ENCODE peak calls at places on chromosome 9, in five cellular contexts. R is lower lobe of right lung, N is D721Med, V is osteocyte, G is HCT116. B is an unnamed sample.

GRCh38 chr9:129497064-129497836 is 123.7 kb downstream of the C9orf50 start:
- DNase-seq in G (no peak), N (no peak), V (no peak), R (no peak), B (no peak)

GRCh38 chr9:109458453-109459211 is 39.5 kb downstream of the PTPN3 start:
- DNase-seq in R (no peak), G (no peak), V (peak), N (no peak), B (no peak)

GRCh38 chr9:123074627-123075026 is 41.2 kb downstream of the GPR21 start:
- DNase-seq in N (no peak), G (no peak), V (no peak), R (no peak), B (no peak)

GRCh38 chr9:113309204-113309813 is 6.1 kb upstream of the RNF183 start:
- DNase-seq in G (peak), V (no peak), N (no peak), R (no peak), B (no peak)

GRCh38 chr9:134616341-134616740 is 25.3 kb upstream of the COL5A1 start:
- DNase-seq in R (no peak), G (no peak), V (no peak), N (no peak), B (no peak)

GRCh38 chr9:94973491-94973941 is 247.0 kb downstream of the AOPEP start:
- DNase-seq in N (no peak), G (no peak), R (no peak), V (no peak), B (no peak)

GRCh38 chr9:123957168-123957721 is 27.3 kb upstream of the DENND1A start:
- DNase-seq in R (no peak), N (peak), G (no peak), V (no peak), B (no peak)

GRCh38 chr9:114602620-114603019 is 8.5 kb upstream of the TMEM268 start:
- DNase-seq in R (no peak), V (no peak), N (no peak), G (no peak), B (no peak)

GRCh38 chr9:121743441-121744001 is 92.1 kb downstream of the DAB2IP start:
- DNase-seq in N (no peak), R (peak), V (peak), G (peak), B (no peak)

GRCh38 chr9:93660647-93661046 is 84.3 kb downstream of the PHF2 start:
- DNase-seq in V (no peak), G (no peak), R (no peak), N (no peak), B (no peak)

GRCh38 chr9:93091056-93091452 is 5.0 kb upstream of the CARD19 start:
- DNase-seq in N (peak), V (peak), R (peak), G (no peak), B (no peak)

GRCh38 chr9:133113163-133113927 is 7.7 kb downstream of the RALGDS start:
- DNase-seq in R (peak), N (no peak), G (no peak), V (no peak), B (no peak)

GRCh38 chr9:134993416-134993815 is 75.7 kb upstream of the FCN1 start:
- DNase-seq in G (no peak), N (no peak), R (no peak), V (no peak), B (no peak)

GRCh38 chr9:35510366-35510744 is 20.4 kb downstream of the RUSC2 start:
- DNase-seq in R (no peak), N (no peak), V (no peak), G (no peak), B (no peak)

DNA sequence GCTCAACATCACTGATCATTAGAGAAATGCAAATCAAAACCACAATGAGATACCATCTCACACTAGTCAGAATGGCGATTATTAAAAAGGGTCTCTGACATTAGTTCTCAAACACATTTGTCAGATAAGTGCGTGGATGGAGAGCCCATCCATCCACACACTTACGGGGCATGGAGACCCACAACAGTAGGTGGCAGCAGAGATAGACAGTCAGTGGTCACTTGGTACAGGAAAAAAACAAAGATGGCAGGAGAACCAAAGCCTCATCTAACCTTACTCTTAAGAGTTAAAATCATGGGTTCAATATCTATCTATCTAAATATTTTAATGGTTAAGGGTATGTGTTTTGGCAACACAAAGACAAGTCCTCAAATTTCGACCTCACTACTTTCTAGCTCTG is 1378.7 kb upstream of the C9orf72 start:
- DNase-seq in V (no peak), N (no peak), G (no peak), R (no peak), B (no peak)
- TF ChIP-seq CTCF in V (no peak), N (peak), G (no peak), R (no peak), B (no peak)

GRCh38 chr9:71629816-71630215 is 138.5 kb downstream of the CEMIP2 start:
- DNase-seq in R (no peak), G (no peak), N (no peak), V (no peak), B (no peak)

GRCh38 chr9:71627537-71627936 is 140.8 kb downstream of the CEMIP2 start:
- DNase-seq in R (no peak), G (no peak), N (no peak), V (no peak), B (no peak)

GRCh38 chr9:71626395-71626794 is 141.9 kb downstream of the CEMIP2 start:
- DNase-seq in N (no peak), R (no peak), V (no peak), G (no peak), B (no peak)

GRCh38 chr9:71630371-71630770 is 137.9 kb downstream of the CEMIP2 start:
- DNase-seq in R (no peak), V (no peak), G (no peak), N (no peak), B (no peak)

GRCh38 chr9:71628247-71628646 is 140.1 kb downstream of the CEMIP2 start:
- DNase-seq in R (no peak), G (no peak), N (no peak), V (no peak), B (no peak)
- TF ChIP-seq CTCF in R (peak), G (peak), N (no peak), V (peak), B (no peak)

GRCh38 chr9:119027901-119028699 is 341.1 kb downstream of the BRINP1 start:
- DNase-seq in V (no peak), N (no peak), G (no peak), R (no peak), B (no peak)
- TF ChIP-seq CTCF in V (no peak), N (no peak), G (no peak), R (no peak), B (peak)

GRCh38 chr9:36855443-36856315 is 178.4 kb downstream of the PAX5 start:
- DNase-seq in N (no peak), R (no peak), G (peak), V (no peak), B (no peak)
- TF ChIP-seq CTCF in N (no peak), R (no peak), G (peak), V (no peak), B (peak)

DNA sequence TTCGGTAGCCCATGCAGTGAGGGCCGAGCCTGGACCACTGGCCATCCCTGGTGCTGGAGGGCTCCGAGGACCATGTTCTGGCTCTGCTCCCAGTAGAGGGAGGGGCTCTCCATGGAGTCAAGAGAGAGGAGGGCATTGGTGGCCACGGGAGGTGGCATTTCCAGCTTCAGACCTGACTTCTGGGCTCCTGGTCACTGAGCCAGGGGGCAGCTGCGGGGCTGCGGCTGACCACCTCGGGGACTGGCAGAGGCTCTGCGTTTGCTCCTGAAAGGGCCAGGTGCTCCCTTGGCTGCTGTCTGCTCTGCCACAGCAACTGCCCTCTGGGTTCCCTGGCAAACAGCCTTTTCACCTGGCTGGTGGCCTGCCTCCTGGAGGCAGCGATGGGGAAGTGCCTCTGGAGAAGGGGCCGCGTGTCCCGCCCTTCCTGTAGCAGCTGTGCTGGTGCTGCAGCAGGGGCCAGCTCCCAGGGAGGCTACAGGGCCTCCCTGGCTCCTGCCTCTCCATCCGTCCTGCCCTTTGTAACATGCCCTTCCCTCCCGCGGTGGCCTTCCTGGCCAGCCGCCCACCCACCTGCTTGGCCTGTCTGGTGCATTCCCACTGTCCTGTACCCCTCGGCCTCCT is 144.6 kb downstream of the CACNA1B start:
- DNase-seq in V (peak), N (no peak), R (peak), G (peak), B (no peak)
- TF ChIP-seq CTCF in V (peak), N (no peak), R (no peak), G (peak), B (peak)

GRCh38 chr9:89945133-89945532 is 340.3 kb downstream of the GADD45G start:
- DNase-seq in N (no peak), R (no peak), V (peak), G (no peak), B (no peak)
- TF ChIP-seq CTCF in N (no peak), R (no peak), V (peak), G (no peak), B (peak)

GRCh38 chr9:76764138-76764537 is at the start of gene PCA3:
- DNase-seq in V (no peak), R (no peak), G (no peak), N (no peak), B (no peak)

GRCh38 chr9:76758476-76758875 is 5.8 kb upstream of the PCA3 start:
- DNase-seq in R (no peak), V (no peak), N (no peak), G (no peak), B (no peak)

GRCh38 chr9:76759726-76760125 is 4.5 kb upstream of the PCA3 start:
- DNase-seq in R (no peak), N (no peak), V (no peak), G (no peak), B (no peak)

GRCh38 chr9:76757274-76757673 is 7.0 kb upstream of the PCA3 start:
- DNase-seq in G (no peak), R (no peak), V (no peak), N (no peak), B (no peak)

GRCh38 chr9:76761448-76761847 is 2.8 kb upstream of the PCA3 start:
- DNase-seq in N (no peak), V (no peak), G (no peak), R (no peak), B (no peak)
- TF ChIP-seq CTCF in N (peak), V (peak), G (peak), R (no peak), B (peak)

GRCh38 chr9:125337282-125337681 is 75.7 kb downstream of the GAPVD1 start:
- DNase-seq in V (no peak), G (no peak), R (no peak), N (no peak), B (no peak)

GRCh38 chr9:125330587-125330986 is 69.0 kb downstream of the GAPVD1 start:
- DNase-seq in V (no peak), G (no peak), N (no peak), R (no peak), B (no peak)

GRCh38 chr9:125329978-125330377 is 68.4 kb downstream of the GAPVD1 start:
- DNase-seq in V (no peak), R (no peak), G (no peak), N (no peak), B (no peak)

GRCh38 chr9:125332527-125332926 is 70.9 kb downstream of the GAPVD1 start:
- DNase-seq in G (no peak), V (no peak), R (no peak), N (no peak), B (no peak)
- TF ChIP-seq CTCF in G (no peak), V (no peak), R (no peak), N (no peak), B (no peak)

B was measured in type B pancreatic cell.